ENCODE peak calls at places on chromosomes 13 and 19, in four cellular contexts. M is A172, K is Caco-2, J is NCI-H1105. L is an unnamed sample.

GRCh38 chr19:55672418-55672817 is 2.6 kb upstream of the EPN1 start:
- DNase-seq in J (no peak), K (no peak), M (peak), L (no peak)

GRCh38 chr13:37715606-37716015 is 117.0 kb upstream of the POSTN start:
- DNase-seq in J (no peak), K (no peak), M (peak), L (peak)

GRCh38 chr19:17943284-17944221 is 10.7 kb downstream of the CCDC124 start:
- DNase-seq in K (no peak), M (no peak), J (no peak), L (no peak)

GRCh38 chr13:20828540-20829364 is 55.0 kb upstream of the EEF1AKMT1 start:
- DNase-seq in J (peak), M (peak), K (peak), L (no peak)

GRCh38 chr19:50198431-50199253 is 4.8 kb upstream of the MYH14 start:
- DNase-seq in J (no peak), K (no peak), M (no peak), L (no peak)

GRCh38 chr13:81487151-81487550 is 1146.2 kb upstream of the SPRY2 start:
- DNase-seq in K (peak), J (no peak), M (peak), L (no peak)

GRCh38 chr13:41614671-41615519 is 157.5 kb downstream of the RGCC start:
- DNase-seq in J (no peak), K (no peak), M (no peak), L (no peak)

GRCh38 chr19:45601115-45601514 is 897 bp downstream of the GPR4 start:
- DNase-seq in J (no peak), K (no peak), M (no peak), L (no peak)

GRCh38 chr19:37999309-38000213 is 92.6 kb downstream of the SIPA1L3 start:
- DNase-seq in K (no peak), J (no peak), M (peak), L (no peak)

GRCh38 chr19:7899751-7900352 is 3.8 kb upstream of the MAP2K7 start:
- DNase-seq in K (no peak), J (no peak), M (no peak), L (no peak)

GRCh38 chr13:104571890-104572229 is 1505.6 kb upstream of the SLC10A2 start:
- DNase-seq in M (no peak), J (no peak), K (no peak), L (no peak)

GRCh38 chr13:35953537-35954206 is 177.5 kb downstream of the DCLK1 start:
- DNase-seq in J (peak), K (peak), M (peak), L (peak)

GRCh38 chr19:42271045-42271419 is 2.0 kb downstream of the CIC start:
- DNase-seq in J (no peak), K (no peak), M (no peak), L (no peak)

L was measured in PC-9.